ENCODE peak calls at places on chromosomes 4 and X, in seven cellular contexts. One of them, this sample, is unnamed.

GRCh38 chr4:70873216-70873615 is 29.0 kb upstream of the MOB1B start:
- DNase-seq in spleen: no peak
- DNase-seq in mammary epithelial cell: no peak
- DNase-seq in endothelial cell of umbilical vein: no peak
- DNase-seq in lower lobe of right lung: no peak
- DNase-seq in adrenal gland: no peak
- DNase-seq in cardiac muscle cell: no peak
- DNase-seq in this sample: no peak

GRCh38 chrX:41960142-41960541 is 36.8 kb upstream of the CASK start:
- DNase-seq in mammary epithelial cell: no peak
- DNase-seq in spleen: no peak
- DNase-seq in endothelial cell of umbilical vein: no peak
- DNase-seq in lower lobe of right lung: no peak
- DNase-seq in adrenal gland: no peak
- DNase-seq in cardiac muscle cell: no peak
- DNase-seq in this sample: no peak

GRCh38 chrX:110304884-110305283 is 13.0 kb downstream of the AMMECR1 start:
- DNase-seq in spleen: no peak
- DNase-seq in cardiac muscle cell: no peak
- DNase-seq in endothelial cell of umbilical vein: no peak
- DNase-seq in lower lobe of right lung: no peak
- DNase-seq in adrenal gland: no peak
- DNase-seq in mammary epithelial cell: no peak
- DNase-seq in this sample: no peak

GRCh38 chrX:150990910-150991309 is 7.8 kb downstream of the HMGB3 start:
- DNase-seq in lower lobe of right lung: no peak
- DNase-seq in endothelial cell of umbilical vein: no peak
- DNase-seq in mammary epithelial cell: no peak
- DNase-seq in adrenal gland: peak
- DNase-seq in spleen: no peak
- DNase-seq in cardiac muscle cell: no peak
- DNase-seq in this sample: no peak

GRCh38 chr4:82780398-82781231 is 18.0 kb downstream of the SCD5 start:
- DNase-seq in lower lobe of right lung: peak
- DNase-seq in endothelial cell of umbilical vein: peak
- DNase-seq in cardiac muscle cell: peak
- DNase-seq in mammary epithelial cell: no peak
- DNase-seq in spleen: peak
- DNase-seq in adrenal gland: peak
- DNase-seq in this sample: peak

GRCh38 chr4:48602222-48602621 is 112.2 kb downstream of the ZAR1 start:
- DNase-seq in cardiac muscle cell: no peak
- DNase-seq in lower lobe of right lung: no peak
- DNase-seq in endothelial cell of umbilical vein: no peak
- DNase-seq in mammary epithelial cell: peak
- DNase-seq in spleen: no peak
- DNase-seq in adrenal gland: no peak
- DNase-seq in this sample: no peak

GRCh38 chr4:182310316-182310715 is 67.1 kb downstream of the TENM3 start:
- DNase-seq in lower lobe of right lung: no peak
- DNase-seq in endothelial cell of umbilical vein: no peak
- DNase-seq in mammary epithelial cell: no peak
- DNase-seq in spleen: no peak
- DNase-seq in adrenal gland: no peak
- DNase-seq in cardiac muscle cell: no peak
- DNase-seq in this sample: no peak

GRCh38 chrX:106392346-106392745 is 219.4 kb upstream of the RADX start:
- DNase-seq in spleen: no peak
- DNase-seq in mammary epithelial cell: no peak
- DNase-seq in lower lobe of right lung: no peak
- DNase-seq in adrenal gland: no peak
- DNase-seq in cardiac muscle cell: no peak
- DNase-seq in endothelial cell of umbilical vein: no peak
- DNase-seq in this sample: no peak

GRCh38 chr4:107853444-107854325 is 29.0 kb downstream of the SGMS2 start:
- DNase-seq in mammary epithelial cell: no peak
- DNase-seq in lower lobe of right lung: no peak
- DNase-seq in cardiac muscle cell: peak
- DNase-seq in adrenal gland: no peak
- DNase-seq in spleen: no peak
- DNase-seq in endothelial cell of umbilical vein: peak
- DNase-seq in this sample: no peak

GRCh38 chr4:147831452-147832192 is 99.7 kb downstream of the ARHGAP10 start:
- DNase-seq in mammary epithelial cell: peak
- DNase-seq in adrenal gland: peak
- DNase-seq in cardiac muscle cell: peak
- DNase-seq in lower lobe of right lung: no peak
- DNase-seq in spleen: no peak
- DNase-seq in endothelial cell of umbilical vein: peak
- DNase-seq in this sample: peak

GRCh38 chr4:1798530-1799363 is 5.7 kb downstream of the FGFR3 start:
- DNase-seq in mammary epithelial cell: no peak
- DNase-seq in spleen: no peak
- DNase-seq in adrenal gland: no peak
- DNase-seq in endothelial cell of umbilical vein: no peak
- DNase-seq in lower lobe of right lung: no peak
- DNase-seq in cardiac muscle cell: no peak
- DNase-seq in this sample: no peak

GRCh38 chr4:129167640-129168260 is 71.8 kb downstream of the C4orf33 start:
- DNase-seq in endothelial cell of umbilical vein: peak
- DNase-seq in adrenal gland: no peak
- DNase-seq in mammary epithelial cell: no peak
- DNase-seq in spleen: no peak
- DNase-seq in cardiac muscle cell: no peak
- DNase-seq in lower lobe of right lung: no peak
- DNase-seq in this sample: no peak

GRCh38 chr4:153468587-153468986 is 2.4 kb downstream of the TMEM131L start:
- DNase-seq in lower lobe of right lung: no peak
- DNase-seq in endothelial cell of umbilical vein: no peak
- DNase-seq in mammary epithelial cell: no peak
- DNase-seq in adrenal gland: no peak
- DNase-seq in spleen: no peak
- DNase-seq in cardiac muscle cell: no peak
- DNase-seq in this sample: peak

GRCh38 chrX:110201799-110202198 is 116.1 kb downstream of the AMMECR1 start:
- DNase-seq in lower lobe of right lung: no peak
- DNase-seq in cardiac muscle cell: no peak
- DNase-seq in endothelial cell of umbilical vein: no peak
- DNase-seq in spleen: no peak
- DNase-seq in adrenal gland: no peak
- DNase-seq in mammary epithelial cell: peak
- DNase-seq in this sample: no peak

GRCh38 chr4:37908488-37909343 is 17.8 kb downstream of the TBC1D1 start:
- DNase-seq in lower lobe of right lung: peak
- DNase-seq in adrenal gland: no peak
- DNase-seq in cardiac muscle cell: peak
- DNase-seq in mammary epithelial cell: peak
- DNase-seq in endothelial cell of umbilical vein: no peak
- DNase-seq in spleen: no peak
- DNase-seq in this sample: peak

GRCh38 chr4:138405439-138405838 is 163.3 kb upstream of the SLC7A11 start:
- DNase-seq in spleen: no peak
- DNase-seq in cardiac muscle cell: no peak
- DNase-seq in endothelial cell of umbilical vein: peak
- DNase-seq in lower lobe of right lung: no peak
- DNase-seq in mammary epithelial cell: peak
- DNase-seq in adrenal gland: no peak
- DNase-seq in this sample: no peak

GRCh38 chrX:39843318-39843717 is 254.4 kb downstream of the BCOR start:
- DNase-seq in cardiac muscle cell: no peak
- DNase-seq in spleen: no peak
- DNase-seq in endothelial cell of umbilical vein: no peak
- DNase-seq in mammary epithelial cell: no peak
- DNase-seq in adrenal gland: no peak
- DNase-seq in lower lobe of right lung: no peak
- DNase-seq in this sample: peak

GRCh38 chr4:166501941-166502382 is 628.9 kb downstream of the TLL1 start:
- DNase-seq in lower lobe of right lung: no peak
- DNase-seq in endothelial cell of umbilical vein: no peak
- DNase-seq in spleen: no peak
- DNase-seq in cardiac muscle cell: peak
- DNase-seq in mammary epithelial cell: no peak
- DNase-seq in adrenal gland: peak
- DNase-seq in this sample: peak

GRCh38 chr4:23166919-23167318 is 474.2 kb downstream of the GBA3 start:
- DNase-seq in spleen: no peak
- DNase-seq in lower lobe of right lung: no peak
- DNase-seq in cardiac muscle cell: no peak
- DNase-seq in adrenal gland: no peak
- DNase-seq in endothelial cell of umbilical vein: no peak
- DNase-seq in mammary epithelial cell: no peak
- DNase-seq in this sample: no peak

GRCh38 chrX:114267127-114267526 is 316.8 kb upstream of the HTR2C start:
- DNase-seq in cardiac muscle cell: no peak
- DNase-seq in endothelial cell of umbilical vein: no peak
- DNase-seq in mammary epithelial cell: no peak
- DNase-seq in lower lobe of right lung: no peak
- DNase-seq in spleen: no peak
- DNase-seq in adrenal gland: no peak
- DNase-seq in this sample: no peak

GRCh38 chrX:8851487-8851886 is 50.3 kb upstream of the FAM9A start:
- DNase-seq in cardiac muscle cell: peak
- DNase-seq in spleen: no peak
- DNase-seq in adrenal gland: no peak
- DNase-seq in mammary epithelial cell: no peak
- DNase-seq in endothelial cell of umbilical vein: no peak
- DNase-seq in lower lobe of right lung: no peak
- DNase-seq in this sample: no peak

GRCh38 chrX:153945956-153946909 is 1.8 kb upstream of the RENBP start:
- DNase-seq in mammary epithelial cell: no peak
- DNase-seq in endothelial cell of umbilical vein: no peak
- DNase-seq in lower lobe of right lung: no peak
- DNase-seq in adrenal gland: no peak
- DNase-seq in spleen: no peak
- DNase-seq in cardiac muscle cell: no peak
- DNase-seq in this sample: no peak

DNA sequence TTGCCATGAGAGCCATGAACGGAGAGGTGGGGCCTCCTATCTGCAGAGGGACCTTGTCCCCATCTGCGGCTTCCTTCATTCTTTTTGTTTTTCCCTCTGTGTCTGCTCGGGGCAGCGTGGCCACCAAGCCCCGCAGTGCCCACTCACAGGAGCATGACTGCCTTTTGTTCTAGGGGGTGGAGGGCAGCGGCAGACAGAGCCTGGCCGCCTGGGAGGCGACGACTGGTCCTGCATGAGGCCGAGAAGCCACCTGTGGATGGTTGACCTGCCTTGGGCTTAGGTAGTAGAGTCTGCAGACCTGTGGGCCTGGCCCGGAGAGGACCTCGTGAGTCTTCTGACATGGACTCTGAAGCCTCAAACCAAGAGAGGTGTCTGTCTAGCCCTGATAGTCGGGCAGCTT is 1.4 kb downstream of the RBM3 start:
- DNase-seq in endothelial cell of umbilical vein: no peak
- DNase-seq in lower lobe of right lung: no peak
- DNase-seq in adrenal gland: no peak
- DNase-seq in spleen: no peak
- DNase-seq in cardiac muscle cell: no peak
- DNase-seq in mammary epithelial cell: no peak
- DNase-seq in this sample: no peak
- H3K4me3 ChIP-seq in endothelial cell of umbilical vein: peak
- H3K4me3 ChIP-seq in lower lobe of right lung: peak
- H3K4me3 ChIP-seq in adrenal gland: no peak
- H3K4me3 ChIP-seq in spleen: peak
- H3K4me3 ChIP-seq in cardiac muscle cell: peak
- H3K4me3 ChIP-seq in mammary epithelial cell: peak
- H3K4me3 ChIP-seq in this sample: peak

DNA sequence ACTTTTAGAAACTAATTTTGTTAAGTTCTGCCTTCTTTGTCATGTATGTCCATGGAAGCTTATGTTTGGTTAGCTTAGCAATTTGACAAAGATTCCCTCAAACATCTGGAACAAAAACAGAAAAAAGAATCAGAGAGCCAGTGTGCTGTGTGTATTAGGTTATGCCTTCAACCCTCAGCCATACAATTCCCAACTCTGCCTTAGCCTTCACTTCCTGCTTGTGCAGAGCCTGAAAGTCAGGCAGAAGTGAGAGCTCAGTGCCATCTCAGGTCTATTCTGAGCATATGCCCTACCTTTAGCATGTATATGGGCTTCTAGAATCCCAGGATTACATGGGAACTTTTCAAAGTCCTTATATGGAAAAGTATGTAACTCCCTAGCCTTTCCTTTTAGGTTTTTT is 58.2 kb upstream of the STOX2 start:
- DNase-seq in mammary epithelial cell: no peak
- DNase-seq in adrenal gland: no peak
- DNase-seq in endothelial cell of umbilical vein: no peak
- DNase-seq in lower lobe of right lung: no peak
- DNase-seq in cardiac muscle cell: no peak
- DNase-seq in spleen: no peak
- DNase-seq in this sample: no peak
- H3K27ac ChIP-seq in mammary epithelial cell: no peak
- H3K27ac ChIP-seq in adrenal gland: no peak
- H3K27ac ChIP-seq in endothelial cell of umbilical vein: no peak
- H3K27ac ChIP-seq in lower lobe of right lung: no peak
- H3K27ac ChIP-seq in cardiac muscle cell: no peak
- H3K27ac ChIP-seq in spleen: no peak
- H3K27ac ChIP-seq in this sample: no peak

DNA sequence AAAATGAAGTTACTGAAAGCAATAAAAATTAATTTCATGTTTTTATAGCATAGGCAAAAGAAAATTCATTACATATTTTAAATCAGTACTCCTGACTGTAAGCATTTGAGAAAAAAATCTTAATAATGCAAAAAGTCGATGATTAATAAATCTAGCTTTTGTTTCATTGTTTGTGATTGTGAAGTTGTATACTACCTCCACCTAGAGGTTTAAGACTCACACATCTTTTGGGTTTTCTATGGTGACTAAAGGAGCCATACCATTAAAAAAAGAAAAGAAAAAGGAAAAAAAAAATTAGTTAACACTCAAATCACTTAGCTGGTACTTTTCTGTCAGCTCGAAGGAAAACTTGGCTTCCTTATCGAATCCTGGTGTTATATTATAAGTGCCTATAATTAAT is 2.0 kb downstream of the GABRA2 start:
- DNase-seq in adrenal gland: no peak
- DNase-seq in cardiac muscle cell: no peak
- DNase-seq in lower lobe of right lung: no peak
- DNase-seq in mammary epithelial cell: no peak
- DNase-seq in endothelial cell of umbilical vein: no peak
- DNase-seq in spleen: no peak
- DNase-seq in this sample: no peak
- H3K4me3 ChIP-seq in adrenal gland: no peak
- H3K4me3 ChIP-seq in cardiac muscle cell: no peak
- H3K4me3 ChIP-seq in lower lobe of right lung: no peak
- H3K4me3 ChIP-seq in mammary epithelial cell: no peak
- H3K4me3 ChIP-seq in endothelial cell of umbilical vein: no peak
- H3K4me3 ChIP-seq in spleen: no peak
- H3K4me3 ChIP-seq in this sample: no peak

DNA sequence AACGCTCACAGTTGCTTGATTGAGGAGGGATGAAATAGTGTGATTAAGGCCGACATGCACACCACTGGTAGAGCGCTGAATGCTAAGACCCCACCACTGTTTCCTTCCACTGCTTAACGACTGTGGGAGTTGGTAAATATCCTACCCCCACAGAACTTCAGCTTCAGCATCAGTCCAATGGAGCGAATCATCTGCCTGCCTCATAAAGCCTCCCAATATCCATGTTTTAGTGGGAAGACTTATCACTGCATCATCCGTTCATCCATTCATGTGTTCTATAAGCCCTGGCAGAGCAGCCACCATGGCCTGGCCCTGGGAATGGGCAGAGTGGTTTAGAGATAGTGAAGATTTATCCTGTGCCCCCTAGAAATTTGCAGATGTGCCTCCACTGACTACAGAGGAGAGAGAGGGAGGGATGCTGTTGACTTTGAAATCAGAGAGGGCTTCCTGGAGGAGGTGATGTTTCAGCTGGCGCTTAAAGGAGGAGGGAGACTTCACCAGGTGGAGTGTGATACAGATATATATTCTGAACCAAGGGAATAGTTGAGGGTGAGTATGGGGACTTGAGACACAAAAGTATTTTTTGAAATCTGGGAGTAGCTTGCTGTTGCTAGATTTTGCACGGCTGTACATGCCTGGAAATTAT is 71.9 kb upstream of the STX18 start:
- DNase-seq in endothelial cell of umbilical vein: no peak
- DNase-seq in spleen: no peak
- DNase-seq in cardiac muscle cell: no peak
- DNase-seq in mammary epithelial cell: no peak
- DNase-seq in adrenal gland: no peak
- DNase-seq in lower lobe of right lung: no peak
- DNase-seq in this sample: no peak
- H3K27ac ChIP-seq in endothelial cell of umbilical vein: no peak
- H3K27ac ChIP-seq in spleen: no peak
- H3K27ac ChIP-seq in cardiac muscle cell: no peak
- H3K27ac ChIP-seq in mammary epithelial cell: no peak
- H3K27ac ChIP-seq in adrenal gland: no peak
- H3K27ac ChIP-seq in lower lobe of right lung: no peak
- H3K27ac ChIP-seq in this sample: no peak

This sample was measured in A673.